ENCODE peak calls at places on chromosomes 16 and 17, in eight cellular contexts. J, G, L, I, C, E, U and Y are unnamed samples.

GRCh38 chr17:13484020-13484419 is 117.7 kb downstream of the HS3ST3A1 start:
- DNase-seq in J (no peak), G (no peak), L (no peak), I (no peak), C (no peak), E (no peak), U (no peak), Y (no peak)

GRCh38 chr16:58882292-58882691 is 148.2 kb upstream of the GOT2 start:
- DNase-seq in J (no peak), G (no peak), L (no peak), I (no peak), C (no peak), E (no peak), U (no peak), Y (peak; percentile 66)

GRCh38 chr17:42669705-42670198 is 7.0 kb downstream of the PLEKHH3 start:
- DNase-seq in J (no peak), G (no peak), L (no peak), I (no peak), C (no peak), E (no peak), U (no peak), Y (no peak)

GRCh38 chr17:9893606-9894005 is 11.5 kb downstream of the RCVRN start:
- DNase-seq in J (no peak), G (no peak), L (no peak), I (no peak), C (no peak), E (no peak), U (no peak), Y (no peak)

GRCh38 chr16:85394511-85395206 is 218.5 kb upstream of the GSE1 start:
- DNase-seq in J (no peak), G (no peak), L (no peak), I (no peak), C (no peak), E (no peak), U (no peak), Y (no peak)

GRCh38 chr16:14562691-14563491 is 67.2 kb downstream of the PARN start:
- DNase-seq in J (no peak), G (no peak), L (peak; percentile 78), I (peak; percentile 55), C (no peak), E (no peak), U (no peak), Y (no peak)

GRCh38 chr17:72852267-72852945 is 240.1 kb downstream of the SLC39A11 start:
- DNase-seq in J (no peak), G (no peak), L (no peak), I (no peak), C (no peak), E (no peak), U (no peak), Y (no peak)

GRCh38 chr17:67818110-67819002 is 6.9 kb upstream of the BPTF start:
- DNase-seq in J (no peak), G (no peak), L (no peak), I (no peak), C (no peak), E (no peak), U (no peak), Y (no peak)

GRCh38 chr16:86642084-86642483 is 63.7 kb downstream of the FOXL1 start:
- DNase-seq in J (no peak), G (no peak), L (no peak), I (no peak), C (no peak), E (no peak), U (no peak), Y (no peak)

GRCh38 chr16:12485425-12485824 is 318.3 kb downstream of the CPPED1 start:
- DNase-seq in J (no peak), G (no peak), L (no peak), I (no peak), C (no peak), E (no peak), U (no peak), Y (no peak)

GRCh38 chr17:55774834-55775233 is 24.0 kb downstream of the PCTP start:
- DNase-seq in J (no peak), G (no peak), L (peak; percentile 17), I (peak; percentile 87), C (no peak), E (no peak), U (peak; percentile 86), Y (no peak)

GRCh38 chr17:4043862-4044261 is 79.6 kb upstream of the ATP2A3 start:
- DNase-seq in J (peak; percentile 81), G (no peak), L (no peak), I (no peak), C (no peak), E (peak; percentile 68), U (no peak), Y (no peak)

GRCh38 chr17:79082311-79083190 is 7.9 kb downstream of the ENGASE start:
- DNase-seq in J (peak; percentile 56), G (no peak), L (peak; percentile 38), I (peak; percentile 76), C (peak; percentile 54), E (peak; percentile 39), U (peak; percentile 57), Y (no peak)

GRCh38 chr17:81440511-81441244 is 45.4 kb downstream of the BAHCC1 start:
- DNase-seq in J (peak; percentile 53), G (no peak), L (peak; percentile 35), I (peak; percentile 80), C (peak; percentile 68), E (peak; percentile 69), U (peak; percentile 89), Y (no peak)

GRCh38 chr16:69581297-69581696 is 15.5 kb downstream of the NFAT5 start:
- DNase-seq in J (no peak), G (no peak), L (no peak), I (no peak), C (no peak), E (no peak), U (no peak), Y (no peak)

GRCh38 chr16:85391175-85391707 is 221.9 kb upstream of the GSE1 start:
- DNase-seq in J (no peak), G (no peak), L (no peak), I (no peak), C (no peak), E (no peak), U (no peak), Y (no peak)

GRCh38 chr16:54594646-54595381 is 308.2 kb upstream of the IRX3 start:
- DNase-seq in J (no peak), G (no peak), L (no peak), I (peak; percentile 55), C (no peak), E (no peak), U (no peak), Y (no peak)

GRCh38 chr17:64028874-64029464 is 8.5 kb upstream of the ICAM2 start:
- DNase-seq in J (peak; percentile 87), G (no peak), L (peak; percentile 58), I (peak; percentile 72), C (peak; percentile 41), E (peak; percentile 75), U (peak; percentile 50), Y (peak; percentile 24)

GRCh38 chr17:33200587-33200986 is 92.5 kb downstream of the ASIC2 start:
- DNase-seq in J (no peak), G (no peak), L (no peak), I (no peak), C (no peak), E (no peak), U (peak; percentile 20), Y (no peak)

GRCh38 chr16:2719328-2720062 is 529 bp downstream of the PRSS27 start:
- DNase-seq in J (no peak), G (no peak), L (no peak), I (no peak), C (no peak), E (no peak), U (peak; percentile 47), Y (no peak)

GRCh38 chr17:75059369-75060345 is 12.6 kb downstream of the KCTD2 start:
- DNase-seq in J (no peak), G (no peak), L (no peak), I (no peak), C (no peak), E (peak; percentile 29), U (no peak), Y (no peak)

GRCh38 chr16:11030990-11031510 is 86.7 kb downstream of the CLEC16A start:
- DNase-seq in J (no peak), G (no peak), L (no peak), I (no peak), C (no peak), E (no peak), U (no peak), Y (no peak)